ENCODE peak calls at places on chromosomes 1 and 21, in seven cellular contexts. G is tibial artery; O is Caco-2; B is CD8-positive, alpha-beta memory T cell; Y is astrocyte of the spinal cord; F is fibroblast of mammary gland; K is heart left ventricle. N is an unnamed sample.

GRCh38 chr1:243882276-243882675 is 32.2 kb upstream of the AKT3 start:
- DNase-seq in G (no peak), O (no peak), B (no peak), Y (peak), F (peak), K (no peak), N (peak)

GRCh38 chr1:41639332-41639936 is 155.0 kb upstream of the EDN2 start:
- DNase-seq in G (no peak), O (no peak), B (no peak), Y (peak), F (peak), K (peak), N (no peak)

GRCh38 chr1:20211511-20211931 is 25.2 kb upstream of the PLA2G2C start:
- DNase-seq in G (no peak), O (no peak), B (no peak), Y (no peak), F (peak), K (no peak), N (no peak)

GRCh38 chr1:187032982-187033705 is 204.4 kb downstream of the PLA2G4A start:
- DNase-seq in G (no peak), O (no peak), B (no peak), Y (peak), F (peak), K (no peak), N (no peak)

GRCh38 chr1:86154581-86155060 is 2.0 kb downstream of the COL24A1 start:
- DNase-seq in G (no peak), O (no peak), B (no peak), Y (no peak), F (peak), K (no peak), N (no peak)

GRCh38 chr1:56527548-56528302 is 51.6 kb downstream of the PLPP3 start:
- DNase-seq in G (no peak), O (no peak), B (no peak), Y (no peak), F (peak), K (no peak), N (no peak)

GRCh38 chr1:5973771-5974170 is 18.5 kb downstream of the NPHP4 start:
- DNase-seq in G (no peak), O (no peak), B (no peak), Y (peak), F (no peak), K (no peak), N (no peak)

GRCh38 chr1:221708987-221709386 is 32.9 kb downstream of the DUSP10 start:
- DNase-seq in G (no peak), O (no peak), B (peak), Y (peak), F (peak), K (peak), N (peak)

GRCh38 chr1:235207202-235207565 is 46.1 kb upstream of the RBM34 start:
- DNase-seq in G (no peak), O (no peak), B (no peak), Y (peak), F (no peak), K (no peak), N (no peak)

GRCh38 chr1:64969305-64970066 is 3.1 kb upstream of the JAK1 start:
- DNase-seq in G (no peak), O (no peak), B (no peak), Y (no peak), F (peak), K (no peak), N (no peak)

GRCh38 chr1:47686731-47687617 is 249.1 kb downstream of the FOXD2 start:
- DNase-seq in G (peak), O (no peak), B (no peak), Y (no peak), F (no peak), K (no peak), N (no peak)

GRCh38 chr1:156356262-156356874 is 12.6 kb upstream of the RHBG start:
- DNase-seq in G (no peak), O (no peak), B (no peak), Y (no peak), F (no peak), K (no peak), N (no peak)

GRCh38 chr1:62727656-62728396 is 39.6 kb upstream of the DOCK7 start:
- DNase-seq in G (no peak), O (no peak), B (no peak), Y (peak), F (no peak), K (no peak), N (no peak)

GRCh38 chr1:246768403-246769020 is 44.3 kb downstream of the SCCPDH start:
- DNase-seq in G (no peak), O (no peak), B (no peak), Y (no peak), F (no peak), K (no peak), N (no peak)

GRCh38 chr1:43540653-43541071 is 10.0 kb downstream of the PTPRF start:
- DNase-seq in G (peak), O (no peak), B (no peak), Y (peak), F (peak), K (no peak), N (no peak)

GRCh38 chr1:233597489-233597901 is 16.4 kb upstream of the KCNK1 start:
- DNase-seq in G (no peak), O (no peak), B (no peak), Y (no peak), F (peak), K (no peak), N (no peak)

GRCh38 chr1:93328809-93329477 is 16.8 kb upstream of the DR1 start:
- DNase-seq in G (no peak), O (no peak), B (no peak), Y (no peak), F (peak), K (no peak), N (no peak)

GRCh38 chr1:39129514-39129913 is 75.0 kb upstream of the MACF1 start:
- DNase-seq in G (no peak), O (no peak), B (no peak), Y (peak), F (peak), K (no peak), N (no peak)

GRCh38 chr1:184296466-184297243 is 90.2 kb upstream of the C1orf21 start:
- DNase-seq in G (peak), O (no peak), B (no peak), Y (peak), F (peak), K (peak), N (peak)

GRCh38 chr1:115654663-115655306 is 13.0 kb downstream of the VANGL1 start:
- DNase-seq in G (peak), O (no peak), B (no peak), Y (peak), F (peak), K (peak), N (no peak)

GRCh38 chr21:28337319-28337718 is 655.4 kb downstream of the LTN1 start:
- DNase-seq in G (no peak), O (peak), B (no peak), Y (peak), F (peak), K (no peak), N (no peak)

GRCh38 chr1:56866656-56867055 is 12.1 kb downstream of the C8A start:
- DNase-seq in G (no peak), O (no peak), B (no peak), Y (peak), F (peak), K (no peak), N (peak)

GRCh38 chr1:83026745-83027144 is 972.2 kb downstream of the TTLL7 start:
- DNase-seq in G (no peak), O (no peak), B (no peak), Y (peak), F (peak), K (no peak), N (peak)

GRCh38 chr1:240387036-240387435 is 224.9 kb downstream of the GREM2 start:
- DNase-seq in G (no peak), O (no peak), B (no peak), Y (no peak), F (no peak), K (no peak), N (no peak)

GRCh38 chr1:224616761-224617409 is 768 bp downstream of the CNIH3 start:
- DNase-seq in G (no peak), O (no peak), B (no peak), Y (no peak), F (peak), K (no peak), N (no peak)

GRCh38 chr1:36753451-36753850 is 270.7 kb upstream of the CSF3R start:
- DNase-seq in G (no peak), O (no peak), B (no peak), Y (no peak), F (no peak), K (no peak), N (no peak)

GRCh38 chr1:165034136-165034535 is 322.4 kb downstream of the LMX1A start:
- DNase-seq in G (no peak), O (no peak), B (no peak), Y (no peak), F (peak), K (no peak), N (no peak)

GRCh38 chr1:17137441-17137840 is 18.2 kb upstream of the PADI2 start:
- DNase-seq in G (no peak), O (no peak), B (no peak), Y (no peak), F (no peak), K (no peak), N (no peak)

GRCh38 chr1:210855440-210855839 is 278.5 kb downstream of the KCNH1 start:
- DNase-seq in G (no peak), O (no peak), B (no peak), Y (no peak), F (no peak), K (no peak), N (no peak)

GRCh38 chr1:77768006-77768405 is 8.4 kb upstream of the USP33 start:
- DNase-seq in G (no peak), O (no peak), B (no peak), Y (no peak), F (no peak), K (no peak), N (no peak)

GRCh38 chr1:244654284-244655038 is 1.5 kb downstream of the DESI2 start:
- DNase-seq in G (no peak), O (no peak), B (no peak), Y (peak), F (peak), K (no peak), N (no peak)

GRCh38 chr21:31374430-31374829 is 30.4 kb upstream of the TIAM1 start:
- DNase-seq in G (no peak), O (no peak), B (no peak), Y (no peak), F (no peak), K (no peak), N (no peak)

GRCh38 chr1:80656011-80656627 is 1144.6 kb upstream of the ADGRL2 start:
- DNase-seq in G (no peak), O (peak), B (no peak), Y (peak), F (peak), K (no peak), N (peak)

GRCh38 chr1:174116042-174116441 is 43.3 kb upstream of the RABGAP1L start:
- DNase-seq in G (no peak), O (no peak), B (no peak), Y (no peak), F (peak), K (no peak), N (peak)

GRCh38 chr1:229284887-229285286 is 14.0 kb downstream of the RAB4A start:
- DNase-seq in G (no peak), O (no peak), B (no peak), Y (no peak), F (no peak), K (no peak), N (no peak)

GRCh38 chr1:37070126-37070525 is 35.8 kb upstream of the GRIK3 start:
- DNase-seq in G (no peak), O (no peak), B (no peak), Y (no peak), F (no peak), K (no peak), N (no peak)

GRCh38 chr1:232884262-232884661 is 66.1 kb upstream of the NTPCR start:
- DNase-seq in G (no peak), O (no peak), B (no peak), Y (peak), F (peak), K (no peak), N (no peak)

GRCh38 chr1:153942766-153943549 is 3.6 kb downstream of the DENND4B start:
- DNase-seq in G (no peak), O (no peak), B (no peak), Y (no peak), F (no peak), K (no peak), N (no peak)

GRCh38 chr1:8023287-8023994 is 2.7 kb downstream of the ERRFI1 start:
- DNase-seq in G (no peak), O (no peak), B (no peak), Y (no peak), F (peak), K (no peak), N (no peak)
- H3K4me3 ChIP-seq in G (peak), O (no peak), B (no peak), Y (peak), F (peak), K (peak), N (peak)

GRCh38 chr21:45379171-45379900 is 25.6 kb upstream of the COL18A1 start:
- DNase-seq in G (no peak), O (no peak), B (no peak), Y (no peak), F (no peak), K (peak), N (no peak)

GRCh38 chr21:45377325-45377709 is 27.6 kb upstream of the COL18A1 start:
- DNase-seq in G (no peak), O (no peak), B (no peak), Y (no peak), F (no peak), K (no peak), N (no peak)

GRCh38 chr21:45376459-45377324 is 28.3 kb upstream of the COL18A1 start:
- DNase-seq in G (peak), O (no peak), B (no peak), Y (no peak), F (peak), K (peak), N (no peak)

GRCh38 chr21:45378258-45378966 is 26.6 kb upstream of the COL18A1 start:
- DNase-seq in G (peak), O (no peak), B (no peak), Y (peak), F (no peak), K (no peak), N (no peak)

DNA sequence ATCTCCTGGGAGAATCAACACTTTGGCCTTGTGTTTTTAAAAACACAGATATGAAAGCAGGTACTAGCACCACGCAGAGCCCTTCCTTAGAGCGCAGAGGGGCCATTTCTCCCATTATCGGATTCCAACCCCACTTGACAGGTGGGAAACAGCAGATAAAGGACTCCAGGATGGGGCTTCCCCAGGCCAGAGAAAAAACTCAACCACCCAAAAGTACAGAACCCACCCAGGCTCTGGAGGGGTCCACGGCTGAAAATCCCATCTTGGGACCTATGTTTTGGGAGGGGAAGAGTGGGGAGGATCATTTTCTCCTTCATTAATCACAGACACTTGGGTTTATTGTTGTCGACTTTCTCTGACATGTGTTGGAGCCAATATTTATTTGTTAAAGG is 27.1 kb upstream of the COL18A1 start:
- DNase-seq in G (no peak), O (no peak), B (no peak), Y (no peak), F (no peak), K (no peak), N (no peak)
- H3K4me3 ChIP-seq in G (no peak), O (no peak), B (no peak), Y (no peak), F (no peak), K (no peak), N (no peak)

DNA sequence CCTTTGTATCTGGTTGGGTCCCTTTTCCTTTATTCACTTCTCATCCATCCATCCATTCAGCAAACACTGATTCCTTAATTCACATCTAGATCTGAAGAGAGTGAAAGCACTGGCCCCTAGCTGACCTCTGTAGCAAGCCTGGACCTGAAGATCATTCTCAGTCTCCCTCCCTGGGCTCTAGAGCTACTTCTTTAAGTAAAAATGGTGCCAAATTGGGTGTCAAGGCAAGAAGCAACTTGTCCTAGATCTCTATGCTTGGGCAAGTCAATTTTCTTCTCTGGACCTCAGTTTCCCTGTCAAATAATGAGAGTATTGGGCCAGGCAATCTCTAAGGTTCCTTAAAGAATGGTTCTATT is 36.1 kb downstream of the PLXNA2 start:
- DNase-seq in G (no peak), O (no peak), B (no peak), Y (no peak), F (no peak), K (no peak), N (no peak)
- H3K4me3 ChIP-seq in G (no peak), O (no peak), B (no peak), Y (no peak), F (no peak), K (no peak), N (no peak)

DNA sequence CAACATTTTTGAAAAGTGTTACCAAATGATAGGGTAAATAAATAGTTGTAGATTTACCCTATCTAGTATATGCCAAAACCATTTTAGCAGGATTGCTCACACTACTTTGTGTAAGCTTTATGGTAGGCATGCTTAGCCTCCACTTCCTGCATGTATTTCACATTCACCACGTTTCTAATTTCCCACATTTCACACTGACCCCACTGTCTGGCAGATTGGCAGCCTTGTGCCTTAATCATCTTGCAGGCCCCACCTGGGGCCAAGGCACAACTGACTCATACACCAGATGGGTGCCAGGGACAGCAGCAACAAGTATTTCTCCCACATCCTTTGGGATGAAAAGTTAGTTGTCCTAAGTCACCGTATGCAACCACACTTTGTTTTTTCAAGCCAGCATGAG is 21.2 kb upstream of the CENPF start:
- DNase-seq in G (no peak), O (no peak), B (no peak), Y (peak), F (peak), K (no peak), N (peak)
- H3K4me3 ChIP-seq in G (no peak), O (no peak), B (no peak), Y (no peak), F (no peak), K (no peak), N (no peak)

GRCh38 chr1:104019675-104020049 is 270.0 kb downstream of the AMY1C start:
- DNase-seq in G (no peak), O (no peak), B (no peak), Y (no peak), F (no peak), K (no peak), N (no peak)

DNA sequence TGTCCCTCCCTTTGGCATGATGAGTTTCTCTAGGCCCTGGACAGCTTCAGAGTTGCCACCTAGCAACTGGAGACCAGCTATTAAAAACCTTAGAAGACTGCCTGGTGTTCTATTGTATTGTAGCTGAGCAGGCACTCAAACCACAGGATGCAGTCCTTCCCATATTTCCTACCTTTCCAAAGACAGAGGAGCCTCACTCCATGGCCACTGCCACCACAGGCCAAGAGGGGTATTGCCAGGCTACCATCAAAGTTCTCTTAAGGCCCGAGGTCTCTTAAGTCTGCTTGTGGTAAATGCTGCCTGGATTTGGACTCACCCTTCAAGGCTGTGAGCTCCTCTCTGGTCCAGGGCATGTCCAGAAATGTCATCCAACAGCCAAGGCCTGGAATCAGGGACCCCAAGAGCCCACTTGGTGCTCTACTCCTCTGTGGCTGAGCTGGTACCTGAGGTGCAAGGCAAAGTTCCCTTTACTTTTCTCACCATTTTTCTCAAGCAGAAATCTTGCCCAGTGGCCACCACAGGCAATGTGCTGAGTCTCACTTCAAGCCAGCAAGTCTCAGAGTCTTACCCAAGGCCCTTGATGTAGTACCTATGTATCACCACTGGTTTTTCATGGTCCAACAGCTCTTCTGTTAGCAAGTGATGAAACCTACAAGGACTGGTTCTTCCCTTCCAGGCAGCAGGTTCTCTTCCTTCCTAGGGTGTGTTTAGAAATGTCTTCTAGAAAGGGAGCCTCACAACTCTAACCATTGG is 269.4 kb downstream of the AMY1C start:
- DNase-seq in G (no peak), O (no peak), B (no peak), Y (no peak), F (no peak), K (no peak), N (no peak)
- H3K4me3 ChIP-seq in G (no peak), O (no peak), B (no peak), Y (no peak), F (no peak), K (no peak), N (no peak)